ENCODE peak calls at places on chromosomes 11 and 22, in eight cellular contexts. One of them, this sample, is unnamed.

GRCh38 chr22:18023509-18024275 is 669 bp downstream of the MICAL3 start:
- DNase-seq in fibroblast of lung: peak
- DNase-seq in H9: peak
- DNase-seq in ovary: peak
- DNase-seq in left ventricle myocardium inferior: peak
- DNase-seq in RWPE1: peak
- DNase-seq in adrenal gland: peak
- DNase-seq in lower leg skin: peak
- DNase-seq in this sample: no peak

GRCh38 chr11:1407668-1408067 is 17.9 kb downstream of the BRSK2 start:
- DNase-seq in fibroblast of lung: no peak
- DNase-seq in H9: no peak
- DNase-seq in ovary: no peak
- DNase-seq in left ventricle myocardium inferior: no peak
- DNase-seq in RWPE1: no peak
- DNase-seq in adrenal gland: no peak
- DNase-seq in lower leg skin: no peak
- DNase-seq in this sample: no peak

GRCh38 chr22:22111267-22111751 is 128.7 kb upstream of the TOP3B start:
- DNase-seq in fibroblast of lung: peak
- DNase-seq in H9: no peak
- DNase-seq in ovary: no peak
- DNase-seq in left ventricle myocardium inferior: no peak
- DNase-seq in RWPE1: peak
- DNase-seq in adrenal gland: no peak
- DNase-seq in lower leg skin: no peak
- DNase-seq in this sample: peak

GRCh38 chr11:66336234-66337102 is at the start of gene RIN1:
- DNase-seq in fibroblast of lung: peak
- DNase-seq in H9: peak
- DNase-seq in ovary: peak
- DNase-seq in left ventricle myocardium inferior: no peak
- DNase-seq in RWPE1: peak
- DNase-seq in adrenal gland: peak
- DNase-seq in lower leg skin: peak
- DNase-seq in this sample: peak

GRCh38 chr11:115653076-115653475 is 148.9 kb upstream of the CADM1 start:
- DNase-seq in fibroblast of lung: peak
- DNase-seq in H9: no peak
- DNase-seq in ovary: no peak
- DNase-seq in left ventricle myocardium inferior: no peak
- DNase-seq in RWPE1: no peak
- DNase-seq in adrenal gland: no peak
- DNase-seq in lower leg skin: no peak
- DNase-seq in this sample: no peak

GRCh38 chr11:13098067-13098466 is 89.0 kb downstream of the RASSF10 start:
- DNase-seq in fibroblast of lung: no peak
- DNase-seq in H9: peak
- DNase-seq in ovary: no peak
- DNase-seq in left ventricle myocardium inferior: no peak
- DNase-seq in RWPE1: peak
- DNase-seq in adrenal gland: no peak
- DNase-seq in lower leg skin: no peak
- DNase-seq in this sample: no peak

GRCh38 chr11:95715777-95716241 is 73.8 kb downstream of the FAM76B start:
- DNase-seq in fibroblast of lung: peak
- DNase-seq in H9: no peak
- DNase-seq in ovary: no peak
- DNase-seq in left ventricle myocardium inferior: no peak
- DNase-seq in RWPE1: peak
- DNase-seq in adrenal gland: no peak
- DNase-seq in lower leg skin: no peak
- DNase-seq in this sample: no peak

GRCh38 chr11:109729761-109730160 is 307.8 kb downstream of the C11orf87 start:
- DNase-seq in fibroblast of lung: no peak
- DNase-seq in H9: no peak
- DNase-seq in ovary: no peak
- DNase-seq in left ventricle myocardium inferior: no peak
- DNase-seq in RWPE1: no peak
- DNase-seq in adrenal gland: no peak
- DNase-seq in lower leg skin: no peak
- DNase-seq in this sample: no peak

GRCh38 chr11:35980646-35981402 is 37.0 kb downstream of the LDLRAD3 start:
- DNase-seq in fibroblast of lung: no peak
- DNase-seq in H9: no peak
- DNase-seq in ovary: no peak
- DNase-seq in left ventricle myocardium inferior: no peak
- DNase-seq in RWPE1: no peak
- DNase-seq in adrenal gland: no peak
- DNase-seq in lower leg skin: no peak
- DNase-seq in this sample: no peak

GRCh38 chr11:28701760-28702449 is 593.7 kb downstream of the METTL15 start:
- DNase-seq in fibroblast of lung: peak
- DNase-seq in H9: no peak
- DNase-seq in ovary: no peak
- DNase-seq in left ventricle myocardium inferior: no peak
- DNase-seq in RWPE1: peak
- DNase-seq in adrenal gland: peak
- DNase-seq in lower leg skin: no peak
- DNase-seq in this sample: no peak

GRCh38 chr11:118612378-118612777 is 5.0 kb downstream of the PHLDB1 start:
- DNase-seq in fibroblast of lung: peak
- DNase-seq in H9: peak
- DNase-seq in ovary: no peak
- DNase-seq in left ventricle myocardium inferior: peak
- DNase-seq in RWPE1: no peak
- DNase-seq in adrenal gland: no peak
- DNase-seq in lower leg skin: peak
- DNase-seq in this sample: no peak

GRCh38 chr11:118610220-118610772 is 2.9 kb downstream of the PHLDB1 start:
- DNase-seq in fibroblast of lung: no peak
- DNase-seq in H9: no peak
- DNase-seq in ovary: no peak
- DNase-seq in left ventricle myocardium inferior: no peak
- DNase-seq in RWPE1: no peak
- DNase-seq in adrenal gland: no peak
- DNase-seq in lower leg skin: peak
- DNase-seq in this sample: no peak

GRCh38 chr11:118608268-118609214 is 1.1 kb downstream of the PHLDB1 start:
- DNase-seq in fibroblast of lung: peak
- DNase-seq in H9: no peak
- DNase-seq in ovary: peak
- DNase-seq in left ventricle myocardium inferior: peak
- DNase-seq in RWPE1: peak
- DNase-seq in adrenal gland: peak
- DNase-seq in lower leg skin: peak
- DNase-seq in this sample: no peak

GRCh38 chr11:118609380-118610219 is 2.2 kb downstream of the PHLDB1 start:
- DNase-seq in fibroblast of lung: peak
- DNase-seq in H9: no peak
- DNase-seq in ovary: no peak
- DNase-seq in left ventricle myocardium inferior: no peak
- DNase-seq in RWPE1: no peak
- DNase-seq in adrenal gland: no peak
- DNase-seq in lower leg skin: peak
- DNase-seq in this sample: no peak

DNA sequence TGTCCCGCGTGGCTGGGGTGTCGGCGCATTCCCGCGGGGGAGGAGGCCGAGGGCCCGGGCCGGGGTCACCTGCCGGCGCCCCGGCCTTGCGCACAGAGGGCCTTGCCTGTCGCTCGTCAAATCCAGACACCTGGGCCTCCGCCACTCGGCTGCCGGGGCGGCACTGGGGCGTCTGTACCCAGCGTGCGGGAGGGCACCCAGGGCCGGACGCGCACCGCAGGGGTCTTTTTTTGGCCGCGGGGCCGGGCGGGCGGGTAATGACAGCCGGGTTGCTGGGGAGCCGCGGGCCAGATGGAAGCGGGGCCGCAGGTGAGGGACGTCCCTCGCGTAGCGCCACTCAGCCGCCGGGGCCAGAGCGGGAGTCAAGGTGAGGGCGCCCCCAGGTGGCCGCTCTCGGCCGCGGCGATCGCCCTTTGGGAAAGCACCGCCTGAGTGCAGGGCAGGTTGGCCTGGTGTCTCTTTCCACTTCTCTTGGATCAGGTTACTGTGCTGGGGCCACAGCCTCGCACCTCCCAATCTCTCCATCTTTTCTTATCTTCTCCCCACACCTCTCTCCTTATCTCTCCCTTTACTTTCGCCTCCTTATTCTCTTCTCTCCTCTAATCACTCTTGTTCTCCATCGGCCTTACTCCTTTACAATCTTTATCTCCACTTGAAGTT is 3.5 kb downstream of the PHLDB1 start:
- DNase-seq in fibroblast of lung: peak
- DNase-seq in H9: peak
- DNase-seq in ovary: peak
- DNase-seq in left ventricle myocardium inferior: peak
- DNase-seq in RWPE1: no peak
- DNase-seq in adrenal gland: peak
- DNase-seq in lower leg skin: peak
- DNase-seq in this sample: peak
- TF ChIP-seq CTCF in fibroblast of lung: peak
- TF ChIP-seq CTCF in H9: peak
- TF ChIP-seq CTCF in ovary: peak
- TF ChIP-seq CTCF in left ventricle myocardium inferior: peak
- TF ChIP-seq CTCF in RWPE1: no peak
- TF ChIP-seq CTCF in adrenal gland: peak
- TF ChIP-seq CTCF in lower leg skin: no peak
- TF ChIP-seq CTCF in this sample: peak

DNA sequence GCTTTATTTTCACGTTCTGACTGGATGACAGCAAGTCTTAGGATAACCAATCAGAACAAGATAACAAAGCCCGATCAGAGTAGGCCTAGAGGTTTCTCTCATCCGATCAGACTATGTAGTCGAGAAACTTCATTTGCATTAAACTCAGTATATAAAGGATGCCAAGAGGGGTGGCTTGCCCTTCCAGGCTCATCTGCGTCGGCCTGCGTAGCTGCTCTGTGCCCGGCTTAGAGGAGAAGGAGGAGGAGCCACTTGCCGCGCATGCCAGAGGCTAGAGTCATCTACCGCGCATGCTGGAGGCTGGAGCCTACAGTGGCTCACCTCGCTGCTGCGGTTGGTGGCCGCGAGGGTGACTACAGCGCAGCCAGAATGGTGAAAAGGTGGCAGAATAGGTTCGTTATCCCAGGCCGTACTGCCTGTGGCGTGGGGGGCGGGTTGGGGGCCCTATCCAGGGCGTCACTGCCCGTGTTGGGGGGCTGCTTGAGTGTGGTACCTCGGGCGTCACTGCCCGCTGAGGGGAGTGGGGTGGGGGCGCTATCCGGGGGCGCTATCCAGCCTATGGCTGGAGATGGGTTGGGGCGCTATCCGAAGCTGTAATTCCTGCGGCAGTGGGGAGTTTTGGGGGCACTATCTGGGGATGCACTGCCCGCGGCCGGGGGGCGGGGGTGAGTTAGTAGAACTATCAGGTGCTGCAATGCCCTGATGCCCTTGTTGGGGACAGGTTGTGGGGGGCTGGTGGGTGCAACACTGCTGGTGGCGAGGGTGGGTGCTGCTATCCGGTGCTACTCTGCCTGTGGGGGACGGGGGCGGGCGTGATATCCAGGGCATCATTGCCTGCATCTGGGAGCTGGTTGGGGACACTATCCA is at the start of gene RFPL2:
- DNase-seq in fibroblast of lung: peak
- DNase-seq in H9: peak
- DNase-seq in ovary: no peak
- DNase-seq in left ventricle myocardium inferior: no peak
- DNase-seq in RWPE1: peak
- DNase-seq in adrenal gland: no peak
- DNase-seq in lower leg skin: no peak
- DNase-seq in this sample: no peak
- TF ChIP-seq CTCF in fibroblast of lung: no peak
- TF ChIP-seq CTCF in H9: no peak
- TF ChIP-seq CTCF in ovary: no peak
- TF ChIP-seq CTCF in left ventricle myocardium inferior: no peak
- TF ChIP-seq CTCF in RWPE1: no peak
- TF ChIP-seq CTCF in adrenal gland: no peak
- TF ChIP-seq CTCF in lower leg skin: no peak
- TF ChIP-seq CTCF in this sample: no peak

GRCh38 chr22:46295277-46295971 is 1.2 kb upstream of the GTSE1 start:
- DNase-seq in fibroblast of lung: no peak
- DNase-seq in H9: no peak
- DNase-seq in ovary: no peak
- DNase-seq in left ventricle myocardium inferior: no peak
- DNase-seq in RWPE1: no peak
- DNase-seq in adrenal gland: no peak
- DNase-seq in lower leg skin: no peak
- DNase-seq in this sample: no peak

GRCh38 chr22:46297151-46297819 is 615 bp downstream of the GTSE1 start:
- DNase-seq in fibroblast of lung: peak
- DNase-seq in H9: no peak
- DNase-seq in ovary: peak
- DNase-seq in left ventricle myocardium inferior: peak
- DNase-seq in RWPE1: peak
- DNase-seq in adrenal gland: no peak
- DNase-seq in lower leg skin: no peak
- DNase-seq in this sample: no peak

GRCh38 chr22:46299101-46299500 is 2.4 kb downstream of the GTSE1 start:
- DNase-seq in fibroblast of lung: no peak
- DNase-seq in H9: no peak
- DNase-seq in ovary: no peak
- DNase-seq in left ventricle myocardium inferior: no peak
- DNase-seq in RWPE1: no peak
- DNase-seq in adrenal gland: no peak
- DNase-seq in lower leg skin: no peak
- DNase-seq in this sample: no peak

GRCh38 chr22:46294784-46295183 is 1.9 kb upstream of the GTSE1 start:
- DNase-seq in fibroblast of lung: no peak
- DNase-seq in H9: no peak
- DNase-seq in ovary: no peak
- DNase-seq in left ventricle myocardium inferior: no peak
- DNase-seq in RWPE1: no peak
- DNase-seq in adrenal gland: no peak
- DNase-seq in lower leg skin: no peak
- DNase-seq in this sample: no peak

GRCh38 chr22:46296257-46297150 is at the start of gene GTSE1:
- DNase-seq in fibroblast of lung: peak
- DNase-seq in H9: peak
- DNase-seq in ovary: peak
- DNase-seq in left ventricle myocardium inferior: peak
- DNase-seq in RWPE1: peak
- DNase-seq in adrenal gland: peak
- DNase-seq in lower leg skin: peak
- DNase-seq in this sample: peak
- TF ChIP-seq CTCF in fibroblast of lung: no peak
- TF ChIP-seq CTCF in H9: peak
- TF ChIP-seq CTCF in ovary: no peak
- TF ChIP-seq CTCF in left ventricle myocardium inferior: peak
- TF ChIP-seq CTCF in RWPE1: no peak
- TF ChIP-seq CTCF in adrenal gland: no peak
- TF ChIP-seq CTCF in lower leg skin: no peak
- TF ChIP-seq CTCF in this sample: peak

DNA sequence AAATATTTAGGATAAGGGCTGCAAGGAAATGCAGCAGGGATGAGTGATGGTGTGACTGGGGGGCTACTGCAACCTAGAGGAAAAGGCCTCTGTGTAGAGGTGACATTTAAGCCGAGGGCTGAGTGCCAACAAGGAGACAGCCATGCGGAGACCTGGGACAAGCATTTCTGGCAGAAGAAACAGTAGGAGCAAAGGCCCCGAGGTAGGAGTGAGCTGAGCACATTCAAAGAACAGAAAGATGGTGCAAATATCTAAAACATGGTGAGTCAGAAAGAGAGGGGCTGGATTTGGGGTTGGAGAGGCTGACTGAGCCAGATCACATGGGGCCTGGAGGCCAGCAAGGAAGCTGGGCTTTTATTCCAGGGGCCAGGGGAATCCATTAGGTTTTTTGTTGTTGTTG is 55.1 kb upstream of the INCENP start:
- DNase-seq in fibroblast of lung: no peak
- DNase-seq in H9: no peak
- DNase-seq in ovary: no peak
- DNase-seq in left ventricle myocardium inferior: no peak
- DNase-seq in RWPE1: no peak
- DNase-seq in adrenal gland: no peak
- DNase-seq in lower leg skin: peak
- DNase-seq in this sample: no peak
- TF ChIP-seq CTCF in fibroblast of lung: no peak
- TF ChIP-seq CTCF in H9: no peak
- TF ChIP-seq CTCF in ovary: no peak
- TF ChIP-seq CTCF in left ventricle myocardium inferior: no peak
- TF ChIP-seq CTCF in RWPE1: no peak
- TF ChIP-seq CTCF in adrenal gland: no peak
- TF ChIP-seq CTCF in lower leg skin: no peak
- TF ChIP-seq CTCF in this sample: no peak